ENCODE peak calls at places on chromosomes 5 and 9, in five cellular contexts. One of them, this sample, is unnamed.

GRCh38 chr5:138724470-138725146 is 28.6 kb upstream of the CTNNA1 start:
- ATAC-seq in upper lobe of left lung: peak
- ATAC-seq in Panc1: peak
- ATAC-seq in HCT116: peak
- ATAC-seq in K562: no peak
- ATAC-seq in this sample: peak

GRCh38 chr9:114207845-114208244 is 52.5 kb downstream of the COL27A1 start:
- ATAC-seq in upper lobe of left lung: no peak
- ATAC-seq in Panc1: no peak
- ATAC-seq in HCT116: no peak
- ATAC-seq in K562: no peak
- ATAC-seq in this sample: no peak

GRCh38 chr9:88991066-88992030 is at the start of gene S1PR3:
- ATAC-seq in upper lobe of left lung: peak
- ATAC-seq in Panc1: peak
- ATAC-seq in HCT116: no peak
- ATAC-seq in K562: peak
- ATAC-seq in this sample: peak

GRCh38 chr9:101388507-101388993 is 3.7 kb upstream of the BAAT start:
- ATAC-seq in upper lobe of left lung: no peak
- ATAC-seq in Panc1: no peak
- ATAC-seq in HCT116: peak
- ATAC-seq in K562: peak
- ATAC-seq in this sample: no peak

GRCh38 chr9:112170235-112170634 is 4.9 kb downstream of the SUSD1 start:
- ATAC-seq in upper lobe of left lung: no peak
- ATAC-seq in Panc1: no peak
- ATAC-seq in HCT116: peak
- ATAC-seq in K562: no peak
- ATAC-seq in this sample: no peak

GRCh38 chr5:111774525-111774924 is 17.5 kb upstream of the NREP start:
- ATAC-seq in upper lobe of left lung: peak
- ATAC-seq in Panc1: no peak
- ATAC-seq in HCT116: no peak
- ATAC-seq in K562: no peak
- ATAC-seq in this sample: no peak

GRCh38 chr9:130488621-130489330 is 44.0 kb downstream of the ASS1 start:
- ATAC-seq in upper lobe of left lung: no peak
- ATAC-seq in Panc1: no peak
- ATAC-seq in HCT116: no peak
- ATAC-seq in K562: no peak
- ATAC-seq in this sample: no peak

GRCh38 chr9:1331546-1331945 is 281.4 kb downstream of the DMRT2 start:
- ATAC-seq in upper lobe of left lung: no peak
- ATAC-seq in Panc1: no peak
- ATAC-seq in HCT116: no peak
- ATAC-seq in K562: no peak
- ATAC-seq in this sample: no peak

GRCh38 chr9:127536499-127536898 is 75.6 kb upstream of the STXBP1 start:
- ATAC-seq in upper lobe of left lung: no peak
- ATAC-seq in Panc1: no peak
- ATAC-seq in HCT116: no peak
- ATAC-seq in K562: no peak
- ATAC-seq in this sample: no peak

GRCh38 chr5:8561854-8562253 is 692.9 kb downstream of the MTRR start:
- ATAC-seq in upper lobe of left lung: no peak
- ATAC-seq in Panc1: no peak
- ATAC-seq in HCT116: no peak
- ATAC-seq in K562: no peak
- ATAC-seq in this sample: no peak

GRCh38 chr5:92471861-92472260 is 1088.7 kb upstream of the ARRDC3 start:
- ATAC-seq in upper lobe of left lung: no peak
- ATAC-seq in Panc1: no peak
- ATAC-seq in HCT116: no peak
- ATAC-seq in K562: no peak
- ATAC-seq in this sample: no peak

GRCh38 chr5:5381259-5382006 is 41.0 kb upstream of the ICE1 start:
- ATAC-seq in upper lobe of left lung: peak
- ATAC-seq in Panc1: no peak
- ATAC-seq in HCT116: no peak
- ATAC-seq in K562: no peak
- ATAC-seq in this sample: peak

GRCh38 chr5:92838253-92838652 is 742.8 kb downstream of the NR2F1-AS1 start:
- ATAC-seq in upper lobe of left lung: no peak
- ATAC-seq in Panc1: peak
- ATAC-seq in HCT116: peak
- ATAC-seq in K562: no peak
- ATAC-seq in this sample: no peak

GRCh38 chr9:13589044-13589737 is 309.7 kb upstream of the MPDZ start:
- ATAC-seq in upper lobe of left lung: no peak
- ATAC-seq in Panc1: no peak
- ATAC-seq in HCT116: no peak
- ATAC-seq in K562: no peak
- ATAC-seq in this sample: no peak

GRCh38 chr5:5978501-5979361 is 399.6 kb downstream of the MED10 start:
- ATAC-seq in upper lobe of left lung: no peak
- ATAC-seq in Panc1: no peak
- ATAC-seq in HCT116: no peak
- ATAC-seq in K562: no peak
- ATAC-seq in this sample: no peak

GRCh38 chr9:121599872-121600585 is 51.4 kb upstream of the DAB2IP start:
- ATAC-seq in upper lobe of left lung: no peak
- ATAC-seq in Panc1: peak
- ATAC-seq in HCT116: no peak
- ATAC-seq in K562: no peak
- ATAC-seq in this sample: no peak

GRCh38 chr9:4984171-4984570 is 901 bp upstream of the JAK2 start:
- ATAC-seq in upper lobe of left lung: no peak
- ATAC-seq in Panc1: peak
- ATAC-seq in HCT116: peak
- ATAC-seq in K562: no peak
- ATAC-seq in this sample: peak

GRCh38 chr5:158061451-158061850 is 202.5 kb upstream of the CLINT1 start:
- ATAC-seq in upper lobe of left lung: no peak
- ATAC-seq in Panc1: no peak
- ATAC-seq in HCT116: no peak
- ATAC-seq in K562: no peak
- ATAC-seq in this sample: no peak

GRCh38 chr5:96838483-96839395 is 31.0 kb upstream of the ERAP1 start:
- ATAC-seq in upper lobe of left lung: no peak
- ATAC-seq in Panc1: no peak
- ATAC-seq in HCT116: no peak
- ATAC-seq in K562: peak
- ATAC-seq in this sample: no peak

GRCh38 chr5:43567967-43568366 is 11.1 kb upstream of the PAIP1 start:
- ATAC-seq in upper lobe of left lung: no peak
- ATAC-seq in Panc1: no peak
- ATAC-seq in HCT116: no peak
- ATAC-seq in K562: no peak
- ATAC-seq in this sample: no peak

GRCh38 chr9:33170464-33171156 is 3.5 kb upstream of the B4GALT1 start:
- ATAC-seq in upper lobe of left lung: no peak
- ATAC-seq in Panc1: no peak
- ATAC-seq in HCT116: peak
- ATAC-seq in K562: no peak
- ATAC-seq in this sample: no peak

GRCh38 chr5:124507688-124508087 is 238.8 kb downstream of the ZNF608 start:
- ATAC-seq in upper lobe of left lung: no peak
- ATAC-seq in Panc1: no peak
- ATAC-seq in HCT116: no peak
- ATAC-seq in K562: no peak
- ATAC-seq in this sample: no peak

GRCh38 chr5:177036443-177036842 is 13.9 kb downstream of the ZNF346 start:
- ATAC-seq in upper lobe of left lung: no peak
- ATAC-seq in Panc1: no peak
- ATAC-seq in HCT116: no peak
- ATAC-seq in K562: no peak
- ATAC-seq in this sample: no peak

GRCh38 chr9:83537331-83538171 is 650 bp downstream of the FRMD3 start:
- ATAC-seq in upper lobe of left lung: peak
- ATAC-seq in Panc1: peak
- ATAC-seq in HCT116: no peak
- ATAC-seq in K562: no peak
- ATAC-seq in this sample: no peak

GRCh38 chr9:4886698-4887097 is 94.0 kb downstream of the RCL1 start:
- ATAC-seq in upper lobe of left lung: no peak
- ATAC-seq in Panc1: no peak
- ATAC-seq in HCT116: no peak
- ATAC-seq in K562: peak
- ATAC-seq in this sample: no peak

GRCh38 chr9:110116543-110116885 is 91.4 kb downstream of the C9orf152 start:
- ATAC-seq in upper lobe of left lung: peak
- ATAC-seq in Panc1: no peak
- ATAC-seq in HCT116: no peak
- ATAC-seq in K562: no peak
- ATAC-seq in this sample: peak

GRCh38 chr5:57862471-57863282 is 380.1 kb upstream of the ACTBL2 start:
- ATAC-seq in upper lobe of left lung: peak
- ATAC-seq in Panc1: no peak
- ATAC-seq in HCT116: no peak
- ATAC-seq in K562: no peak
- ATAC-seq in this sample: peak

GRCh38 chr5:157366741-157367684 is 93.0 kb upstream of the NIPAL4 start:
- ATAC-seq in upper lobe of left lung: no peak
- ATAC-seq in Panc1: no peak
- ATAC-seq in HCT116: peak
- ATAC-seq in K562: peak
- ATAC-seq in this sample: peak

GRCh38 chr5:59548807-59549357 is 344.6 kb downstream of the PDE4D start:
- ATAC-seq in upper lobe of left lung: peak
- ATAC-seq in Panc1: no peak
- ATAC-seq in HCT116: no peak
- ATAC-seq in K562: no peak
- ATAC-seq in this sample: no peak

GRCh38 chr5:50535393-50535792 is 94.3 kb upstream of the EMB start:
- ATAC-seq in upper lobe of left lung: no peak
- ATAC-seq in Panc1: no peak
- ATAC-seq in HCT116: no peak
- ATAC-seq in K562: no peak
- ATAC-seq in this sample: no peak

GRCh38 chr5:31663519-31663918 is 24.6 kb downstream of the PDZD2 start:
- ATAC-seq in upper lobe of left lung: peak
- ATAC-seq in Panc1: no peak
- ATAC-seq in HCT116: no peak
- ATAC-seq in K562: no peak
- ATAC-seq in this sample: no peak

GRCh38 chr5:93343570-93343969 is 237.4 kb downstream of the NR2F1-AS1 start:
- ATAC-seq in upper lobe of left lung: no peak
- ATAC-seq in Panc1: no peak
- ATAC-seq in HCT116: no peak
- ATAC-seq in K562: no peak
- ATAC-seq in this sample: no peak

GRCh38 chr9:134406366-134407122 is 80.3 kb downstream of the RXRA start:
- ATAC-seq in upper lobe of left lung: no peak
- ATAC-seq in Panc1: no peak
- ATAC-seq in HCT116: peak
- ATAC-seq in K562: no peak
- ATAC-seq in this sample: no peak

GRCh38 chr9:114081441-114082016 is 3.4 kb upstream of the AMBP start:
- ATAC-seq in upper lobe of left lung: no peak
- ATAC-seq in Panc1: no peak
- ATAC-seq in HCT116: no peak
- ATAC-seq in K562: no peak
- ATAC-seq in this sample: no peak

GRCh38 chr5:124704594-124705284 is 41.7 kb downstream of the ZNF608 start:
- ATAC-seq in upper lobe of left lung: no peak
- ATAC-seq in Panc1: no peak
- ATAC-seq in HCT116: no peak
- ATAC-seq in K562: no peak
- ATAC-seq in this sample: no peak

DNA sequence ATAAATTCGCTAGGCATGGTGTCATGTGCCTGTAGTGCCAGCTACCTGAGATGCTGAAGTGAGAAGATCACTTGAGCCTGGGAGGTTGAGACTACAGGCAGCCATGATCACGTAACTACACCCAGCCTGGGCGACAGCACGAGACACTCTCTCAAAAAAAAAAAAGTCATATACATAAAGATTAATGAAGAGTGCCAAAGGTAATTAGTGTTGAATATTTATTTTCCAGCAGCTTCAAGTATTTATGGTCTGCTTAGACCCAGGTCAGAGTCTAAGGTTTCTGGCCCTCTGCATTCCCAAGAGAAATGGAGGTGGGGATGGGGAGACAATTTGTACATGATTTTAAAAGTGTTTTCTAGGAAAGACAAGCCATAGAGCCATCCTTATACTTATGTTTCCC is 167.6 kb downstream of the CD180 start:
- ATAC-seq in upper lobe of left lung: no peak
- ATAC-seq in Panc1: no peak
- ATAC-seq in HCT116: no peak
- ATAC-seq in K562: no peak
- ATAC-seq in this sample: no peak
- TF ChIP-seq POLR2AphosphoS5 in upper lobe of left lung: no peak
- TF ChIP-seq POLR2AphosphoS5 in Panc1: no peak
- TF ChIP-seq POLR2AphosphoS5 in HCT116: no peak
- TF ChIP-seq POLR2AphosphoS5 in K562: no peak
- TF ChIP-seq POLR2AphosphoS5 in this sample: no peak

GRCh38 chr9:133144142-133144886 is 19.4 kb downstream of the GBGT1 start:
- ATAC-seq in upper lobe of left lung: peak
- ATAC-seq in Panc1: peak
- ATAC-seq in HCT116: peak
- ATAC-seq in K562: peak
- ATAC-seq in this sample: peak
- TF ChIP-seq POLR2AphosphoS5 in upper lobe of left lung: peak
- TF ChIP-seq POLR2AphosphoS5 in Panc1: no peak
- TF ChIP-seq POLR2AphosphoS5 in HCT116: no peak
- TF ChIP-seq POLR2AphosphoS5 in K562: no peak
- TF ChIP-seq POLR2AphosphoS5 in this sample: peak

GRCh38 chr5:150762216-150762615 is 3.4 kb upstream of the DCTN4 start:
- ATAC-seq in upper lobe of left lung: no peak
- ATAC-seq in Panc1: no peak
- ATAC-seq in HCT116: no peak
- ATAC-seq in K562: no peak
- ATAC-seq in this sample: no peak

GRCh38 chr5:150764530-150764929 is 5.7 kb upstream of the DCTN4 start:
- ATAC-seq in upper lobe of left lung: peak
- ATAC-seq in Panc1: no peak
- ATAC-seq in HCT116: no peak
- ATAC-seq in K562: no peak
- ATAC-seq in this sample: peak

GRCh38 chr5:150765019-150765788 is 6.4 kb upstream of the DCTN4 start:
- ATAC-seq in upper lobe of left lung: peak
- ATAC-seq in Panc1: no peak
- ATAC-seq in HCT116: no peak
- ATAC-seq in K562: no peak
- ATAC-seq in this sample: no peak

GRCh38 chr5:150765789-150766149 is 7.0 kb upstream of the DCTN4 start:
- ATAC-seq in upper lobe of left lung: no peak
- ATAC-seq in Panc1: no peak
- ATAC-seq in HCT116: no peak
- ATAC-seq in K562: no peak
- ATAC-seq in this sample: no peak

GRCh38 chr5:150763023-150763793 is 4.4 kb upstream of the DCTN4 start:
- ATAC-seq in upper lobe of left lung: peak
- ATAC-seq in Panc1: no peak
- ATAC-seq in HCT116: no peak
- ATAC-seq in K562: peak
- ATAC-seq in this sample: peak
- TF ChIP-seq POLR2AphosphoS5 in upper lobe of left lung: peak
- TF ChIP-seq POLR2AphosphoS5 in Panc1: no peak
- TF ChIP-seq POLR2AphosphoS5 in HCT116: no peak
- TF ChIP-seq POLR2AphosphoS5 in K562: peak
- TF ChIP-seq POLR2AphosphoS5 in this sample: no peak

GRCh38 chr9:108755979-108756378 is 99.8 kb downstream of the ACTL7B start:
- ATAC-seq in upper lobe of left lung: no peak
- ATAC-seq in Panc1: no peak
- ATAC-seq in HCT116: no peak
- ATAC-seq in K562: no peak
- ATAC-seq in this sample: no peak
- TF ChIP-seq POLR2AphosphoS5 in upper lobe of left lung: no peak
- TF ChIP-seq POLR2AphosphoS5 in Panc1: no peak
- TF ChIP-seq POLR2AphosphoS5 in HCT116: no peak
- TF ChIP-seq POLR2AphosphoS5 in K562: no peak
- TF ChIP-seq POLR2AphosphoS5 in this sample: no peak